ENCODE peak calls at places on chromosomes 4 and X, in ten cellular contexts. One of them, this sample, is unnamed.

GRCh38 chr4:185811509-185812364 is at the start of gene SORBS2:
- DNase-seq in BE2C: peak; percentile 71
- DNase-seq in A549: no peak
- DNase-seq in fibroblast of villous mesenchyme: peak; percentile 45
- DNase-seq in Panc1: no peak
- DNase-seq in thyroid gland: peak; percentile 91
- DNase-seq in DND-41: no peak
- DNase-seq in coronary artery: no peak
- DNase-seq in K562: no peak
- DNase-seq in mucosa of descending colon: peak; percentile 74
- DNase-seq in this sample: peak; percentile 80

GRCh38 chr4:52051213-52051614 is at the start of gene SPATA18:
- DNase-seq in mucosa of descending colon: peak; percentile 77
- DNase-seq in thyroid gland: peak; percentile 10
- DNase-seq in DND-41: no peak
- DNase-seq in coronary artery: no peak
- DNase-seq in fibroblast of villous mesenchyme: peak; percentile 24
- DNase-seq in K562: no peak
- DNase-seq in BE2C: no peak
- DNase-seq in A549: peak; percentile 2
- DNase-seq in Panc1: no peak
- DNase-seq in this sample: peak; percentile 35

GRCh38 chr4:166435449-166435848 is 562.4 kb downstream of the TLL1 start:
- DNase-seq in coronary artery: no peak
- DNase-seq in DND-41: no peak
- DNase-seq in BE2C: no peak
- DNase-seq in K562: no peak
- DNase-seq in A549: peak; percentile 0
- DNase-seq in Panc1: peak; percentile 1
- DNase-seq in mucosa of descending colon: no peak
- DNase-seq in fibroblast of villous mesenchyme: peak; percentile 30
- DNase-seq in thyroid gland: no peak
- DNase-seq in this sample: no peak

GRCh38 chr4:92535599-92535998 is 231.8 kb downstream of the GRID2 start:
- DNase-seq in Panc1: no peak
- DNase-seq in BE2C: no peak
- DNase-seq in thyroid gland: no peak
- DNase-seq in mucosa of descending colon: no peak
- DNase-seq in DND-41: no peak
- DNase-seq in fibroblast of villous mesenchyme: no peak
- DNase-seq in K562: no peak
- DNase-seq in coronary artery: no peak
- DNase-seq in A549: no peak
- DNase-seq in this sample: no peak

GRCh38 chr4:95215991-95216605 is 332.7 kb downstream of the UNC5C start:
- DNase-seq in K562: no peak
- DNase-seq in mucosa of descending colon: no peak
- DNase-seq in coronary artery: no peak
- DNase-seq in Panc1: no peak
- DNase-seq in BE2C: no peak
- DNase-seq in DND-41: no peak
- DNase-seq in thyroid gland: no peak
- DNase-seq in A549: no peak
- DNase-seq in fibroblast of villous mesenchyme: peak; percentile 45
- DNase-seq in this sample: no peak

GRCh38 chr4:100208964-100209363 is 18.7 kb upstream of the DDIT4L start:
- DNase-seq in Panc1: no peak
- DNase-seq in mucosa of descending colon: no peak
- DNase-seq in BE2C: no peak
- DNase-seq in DND-41: peak; percentile 29
- DNase-seq in fibroblast of villous mesenchyme: no peak
- DNase-seq in thyroid gland: no peak
- DNase-seq in K562: no peak
- DNase-seq in A549: peak; percentile 67
- DNase-seq in coronary artery: no peak
- DNase-seq in this sample: no peak

GRCh38 chr4:115433501-115433900 is 320.1 kb upstream of the NDST4 start:
- DNase-seq in BE2C: no peak
- DNase-seq in mucosa of descending colon: no peak
- DNase-seq in thyroid gland: no peak
- DNase-seq in DND-41: no peak
- DNase-seq in A549: no peak
- DNase-seq in Panc1: no peak
- DNase-seq in coronary artery: no peak
- DNase-seq in K562: no peak
- DNase-seq in fibroblast of villous mesenchyme: no peak
- DNase-seq in this sample: no peak

GRCh38 chrX:69386681-69387080 is 117.4 kb upstream of the NALF2 start:
- DNase-seq in BE2C: no peak
- DNase-seq in fibroblast of villous mesenchyme: no peak
- DNase-seq in coronary artery: no peak
- DNase-seq in Panc1: no peak
- DNase-seq in DND-41: no peak
- DNase-seq in A549: no peak
- DNase-seq in K562: no peak
- DNase-seq in mucosa of descending colon: no peak
- DNase-seq in thyroid gland: no peak
- DNase-seq in this sample: no peak

GRCh38 chr4:87781569-87781968 is 17.8 kb upstream of the IBSP start:
- DNase-seq in A549: no peak
- DNase-seq in DND-41: no peak
- DNase-seq in thyroid gland: no peak
- DNase-seq in mucosa of descending colon: no peak
- DNase-seq in coronary artery: no peak
- DNase-seq in K562: no peak
- DNase-seq in BE2C: no peak
- DNase-seq in fibroblast of villous mesenchyme: no peak
- DNase-seq in Panc1: no peak
- DNase-seq in this sample: no peak

GRCh38 chr4:156378053-156378665 is 424.5 kb upstream of the CTSO start:
- DNase-seq in Panc1: no peak
- DNase-seq in mucosa of descending colon: no peak
- DNase-seq in K562: no peak
- DNase-seq in BE2C: no peak
- DNase-seq in coronary artery: no peak
- DNase-seq in thyroid gland: peak; percentile 5
- DNase-seq in A549: peak; percentile 14
- DNase-seq in fibroblast of villous mesenchyme: peak; percentile 72
- DNase-seq in DND-41: no peak
- DNase-seq in this sample: peak; percentile 21

GRCh38 chr4:144787365-144788263 is 141.7 kb downstream of the HHIP start:
- DNase-seq in Panc1: peak; percentile 12
- DNase-seq in thyroid gland: no peak
- DNase-seq in coronary artery: no peak
- DNase-seq in mucosa of descending colon: no peak
- DNase-seq in DND-41: no peak
- DNase-seq in fibroblast of villous mesenchyme: peak; percentile 47
- DNase-seq in A549: peak; percentile 47
- DNase-seq in BE2C: no peak
- DNase-seq in K562: peak; percentile 23
- DNase-seq in this sample: no peak

GRCh38 chrX:3066555-3066954 is 25.3 kb downstream of the ARSF start:
- DNase-seq in K562: no peak
- DNase-seq in fibroblast of villous mesenchyme: peak; percentile 34
- DNase-seq in coronary artery: no peak
- DNase-seq in Panc1: no peak
- DNase-seq in DND-41: no peak
- DNase-seq in thyroid gland: no peak
- DNase-seq in A549: no peak
- DNase-seq in mucosa of descending colon: no peak
- DNase-seq in BE2C: peak; percentile 8
- DNase-seq in this sample: peak; percentile 14

GRCh38 chrX:110852180-110852579 is 56.6 kb upstream of the CHRDL1 start:
- DNase-seq in Panc1: no peak
- DNase-seq in thyroid gland: no peak
- DNase-seq in DND-41: no peak
- DNase-seq in BE2C: peak; percentile 20
- DNase-seq in fibroblast of villous mesenchyme: peak; percentile 16
- DNase-seq in A549: peak; percentile 19
- DNase-seq in mucosa of descending colon: no peak
- DNase-seq in coronary artery: no peak
- DNase-seq in K562: peak; percentile 40
- DNase-seq in this sample: no peak

GRCh38 chrX:110851780-110852179 is 56.2 kb upstream of the CHRDL1 start:
- DNase-seq in Panc1: no peak
- DNase-seq in fibroblast of villous mesenchyme: peak; percentile 5
- DNase-seq in A549: peak; percentile 13
- DNase-seq in mucosa of descending colon: no peak
- DNase-seq in BE2C: no peak
- DNase-seq in thyroid gland: no peak
- DNase-seq in DND-41: no peak
- DNase-seq in coronary artery: no peak
- DNase-seq in K562: peak; percentile 5
- DNase-seq in this sample: no peak

GRCh38 chrX:110858565-110858964 is 62.9 kb upstream of the CHRDL1 start:
- DNase-seq in thyroid gland: no peak
- DNase-seq in A549: no peak
- DNase-seq in BE2C: no peak
- DNase-seq in DND-41: no peak
- DNase-seq in mucosa of descending colon: no peak
- DNase-seq in coronary artery: no peak
- DNase-seq in Panc1: no peak
- DNase-seq in K562: no peak
- DNase-seq in fibroblast of villous mesenchyme: no peak
- DNase-seq in this sample: no peak

DNA sequence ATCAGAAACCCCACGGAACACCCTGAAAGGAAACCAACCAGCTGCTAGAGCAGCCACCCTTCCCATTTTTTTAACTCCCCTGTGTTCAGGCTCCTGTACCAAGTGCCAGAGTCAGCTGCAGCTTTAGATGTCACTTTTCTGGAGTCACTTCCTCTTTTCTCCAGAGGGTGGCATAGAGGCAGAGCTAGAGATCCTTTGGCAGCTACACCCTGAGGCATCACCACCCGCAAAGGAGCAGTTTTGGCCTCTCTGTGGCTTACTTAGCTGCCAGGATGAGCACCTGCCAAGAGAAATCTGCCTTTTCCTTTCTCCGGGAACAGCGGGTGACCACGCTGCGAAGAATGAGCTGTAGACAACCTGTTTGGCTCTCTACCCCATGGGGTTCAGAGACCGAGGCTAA is 58.0 kb upstream of the CHRDL1 start:
- DNase-seq in mucosa of descending colon: no peak
- DNase-seq in thyroid gland: peak; percentile 64
- DNase-seq in BE2C: no peak
- DNase-seq in K562: peak; percentile 6
- DNase-seq in Panc1: no peak
- DNase-seq in DND-41: no peak
- DNase-seq in A549: peak; percentile 5
- DNase-seq in coronary artery: no peak
- DNase-seq in fibroblast of villous mesenchyme: peak; percentile 3
- DNase-seq in this sample: peak; percentile 20
- TF ChIP-seq CTCF in mucosa of descending colon: no peak
- TF ChIP-seq CTCF in thyroid gland: peak; percentile 51
- TF ChIP-seq CTCF in BE2C: peak; percentile 45
- TF ChIP-seq CTCF in K562: peak; percentile 15
- TF ChIP-seq CTCF in Panc1: peak; percentile 34
- TF ChIP-seq CTCF in DND-41: peak; percentile 37
- TF ChIP-seq CTCF in A549: peak; percentile 18
- TF ChIP-seq CTCF in coronary artery: no peak
- TF ChIP-seq CTCF in fibroblast of villous mesenchyme: peak; percentile 27
- TF ChIP-seq CTCF in this sample: peak; percentile 35

DNA sequence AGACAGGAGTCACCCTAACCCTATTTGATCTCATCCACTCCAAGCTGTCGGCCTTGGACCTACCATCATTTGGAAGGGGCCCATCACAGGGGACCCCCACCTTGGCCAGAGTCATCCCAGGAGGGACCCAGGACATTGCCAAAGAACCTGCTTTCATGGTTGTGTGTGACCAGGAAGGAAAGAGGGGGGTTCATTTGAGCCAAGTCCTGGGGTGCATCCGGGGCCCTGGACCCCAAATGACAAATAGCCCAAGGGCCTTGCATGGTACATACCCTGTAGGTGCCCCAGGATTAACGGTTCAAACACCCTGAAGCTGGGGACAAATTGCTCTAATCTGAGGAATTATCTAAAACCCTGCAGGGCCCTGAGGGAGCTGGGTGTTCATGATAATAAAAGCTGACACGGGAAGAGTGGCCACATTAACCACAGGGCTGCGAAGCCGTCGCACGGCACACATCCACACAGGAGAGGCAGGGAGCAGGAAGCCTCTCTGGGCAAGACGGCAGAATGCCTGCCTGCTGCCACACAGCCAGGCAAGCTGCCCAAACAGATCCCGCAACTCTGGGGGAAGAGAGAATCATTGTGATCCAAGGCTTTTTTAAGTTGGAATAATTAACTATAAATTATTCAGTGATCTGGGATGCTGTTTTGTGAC is 28.2 kb upstream of the PPP2R2C start:
- DNase-seq in fibroblast of villous mesenchyme: no peak
- DNase-seq in DND-41: no peak
- DNase-seq in K562: no peak
- DNase-seq in BE2C: no peak
- DNase-seq in coronary artery: peak; percentile 63
- DNase-seq in thyroid gland: no peak
- DNase-seq in mucosa of descending colon: no peak
- DNase-seq in A549: no peak
- DNase-seq in Panc1: no peak
- DNase-seq in this sample: no peak
- H3K4me3 ChIP-seq in fibroblast of villous mesenchyme: no peak overlapping the region
- H3K4me3 ChIP-seq in DND-41: no peak overlapping the region
- H3K4me3 ChIP-seq in K562: no peak overlapping the region
- H3K4me3 ChIP-seq in BE2C: no peak overlapping the region
- H3K4me3 ChIP-seq in coronary artery: no peak overlapping the region
- H3K4me3 ChIP-seq in thyroid gland: no peak overlapping the region
- H3K4me3 ChIP-seq in mucosa of descending colon: no peak overlapping the region
- H3K4me3 ChIP-seq in A549: no peak overlapping the region
- H3K4me3 ChIP-seq in Panc1: no peak overlapping the region
- H3K4me3 ChIP-seq in this sample: no peak overlapping the region

DNA sequence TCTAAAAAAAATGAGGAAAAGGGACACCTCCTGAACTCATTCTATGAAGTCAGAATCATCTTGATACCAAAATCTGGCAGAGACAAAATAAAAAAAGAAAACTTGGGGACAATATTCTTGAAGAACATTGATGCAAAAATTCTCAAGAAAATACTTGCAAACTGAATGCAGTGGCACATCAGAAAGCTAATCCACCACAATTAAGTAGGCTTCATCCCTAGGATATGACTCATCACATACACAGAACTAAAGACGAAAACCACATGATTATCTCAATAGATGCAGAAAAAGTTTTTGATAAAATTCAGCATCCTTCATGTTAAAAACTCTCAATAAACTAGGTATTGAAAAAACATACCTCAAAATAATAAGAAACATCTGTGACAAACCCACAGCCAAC is 98.3 kb downstream of the FAM47B start:
- DNase-seq in Panc1: no peak
- DNase-seq in A549: no peak
- DNase-seq in fibroblast of villous mesenchyme: no peak
- DNase-seq in coronary artery: no peak
- DNase-seq in BE2C: no peak
- DNase-seq in mucosa of descending colon: no peak
- DNase-seq in thyroid gland: no peak
- DNase-seq in DND-41: no peak
- DNase-seq in K562: no peak
- DNase-seq in this sample: no peak
- TF ChIP-seq CTCF in Panc1: no peak
- TF ChIP-seq CTCF in A549: no peak
- TF ChIP-seq CTCF in fibroblast of villous mesenchyme: no peak
- TF ChIP-seq CTCF in coronary artery: no peak
- TF ChIP-seq CTCF in BE2C: no peak
- TF ChIP-seq CTCF in mucosa of descending colon: no peak
- TF ChIP-seq CTCF in thyroid gland: no peak
- TF ChIP-seq CTCF in DND-41: no peak
- TF ChIP-seq CTCF in K562: no peak
- TF ChIP-seq CTCF in this sample: no peak

GRCh38 chrX:46979340-46979739 is 67.1 kb downstream of the JADE3 start:
- DNase-seq in mucosa of descending colon: no peak
- DNase-seq in fibroblast of villous mesenchyme: peak; percentile 75
- DNase-seq in A549: peak; percentile 20
- DNase-seq in DND-41: no peak
- DNase-seq in thyroid gland: no peak
- DNase-seq in K562: no peak
- DNase-seq in Panc1: no peak
- DNase-seq in BE2C: no peak
- DNase-seq in coronary artery: no peak
- DNase-seq in this sample: no peak
- H3K4me3 ChIP-seq in mucosa of descending colon: no peak overlapping the region
- H3K4me3 ChIP-seq in fibroblast of villous mesenchyme: no peak overlapping the region
- H3K4me3 ChIP-seq in A549: peak overlapping the region; percentile 21
- H3K4me3 ChIP-seq in DND-41: no peak overlapping the region
- H3K4me3 ChIP-seq in thyroid gland: no peak overlapping the region
- H3K4me3 ChIP-seq in K562: no peak overlapping the region
- H3K4me3 ChIP-seq in Panc1: no peak overlapping the region
- H3K4me3 ChIP-seq in BE2C: no peak overlapping the region
- H3K4me3 ChIP-seq in coronary artery: no peak overlapping the region
- H3K4me3 ChIP-seq in this sample: no peak overlapping the region